ENCODE peak calls at places on chromosomes 1 and 21, in four cellular contexts. One of them, this sample, is unnamed.

GRCh38 chr1:232547938-232548484 is 81.9 kb downstream of the SIPA1L2 start:
- DNase-seq in lower lobe of right lung: no peak
- DNase-seq in WERI-Rb-1: no peak
- DNase-seq in Peyer's patch: no peak
- DNase-seq in this sample: no peak

GRCh38 chr1:65001238-65001792 is 35.0 kb upstream of the JAK1 start:
- DNase-seq in lower lobe of right lung: peak
- DNase-seq in WERI-Rb-1: no peak
- DNase-seq in Peyer's patch: peak
- DNase-seq in this sample: peak

GRCh38 chr1:29332204-29332603 is 95.9 kb downstream of the PTPRU start:
- DNase-seq in lower lobe of right lung: no peak
- DNase-seq in WERI-Rb-1: peak
- DNase-seq in Peyer's patch: no peak
- DNase-seq in this sample: peak

GRCh38 chr1:106879538-106879937 is 176.9 kb upstream of the PRMT6 start:
- DNase-seq in lower lobe of right lung: peak
- DNase-seq in WERI-Rb-1: no peak
- DNase-seq in Peyer's patch: no peak
- DNase-seq in this sample: no peak

GRCh38 chr1:43482240-43482639 is 28.5 kb upstream of the HYI start:
- DNase-seq in lower lobe of right lung: no peak
- DNase-seq in WERI-Rb-1: no peak
- DNase-seq in Peyer's patch: no peak
- DNase-seq in this sample: no peak

GRCh38 chr1:27301582-27302199 is 20.3 kb upstream of the TMEM222 start:
- DNase-seq in lower lobe of right lung: no peak
- DNase-seq in WERI-Rb-1: no peak
- DNase-seq in Peyer's patch: no peak
- DNase-seq in this sample: no peak

GRCh38 chr1:193884848-193885558 is 698.6 kb upstream of the B3GALT2 start:
- DNase-seq in lower lobe of right lung: peak
- DNase-seq in WERI-Rb-1: peak
- DNase-seq in Peyer's patch: no peak
- DNase-seq in this sample: peak

GRCh38 chr1:5740865-5741860 is 251.1 kb downstream of the NPHP4 start:
- DNase-seq in lower lobe of right lung: peak
- DNase-seq in WERI-Rb-1: no peak
- DNase-seq in Peyer's patch: peak
- DNase-seq in this sample: no peak

GRCh38 chr1:201916649-201917249 is 28.1 kb downstream of the SHISA4 start:
- DNase-seq in lower lobe of right lung: peak
- DNase-seq in WERI-Rb-1: no peak
- DNase-seq in Peyer's patch: peak
- DNase-seq in this sample: no peak

GRCh38 chr1:78839704-78840277 is 166.7 kb downstream of the ADGRL4 start:
- DNase-seq in lower lobe of right lung: no peak
- DNase-seq in WERI-Rb-1: peak
- DNase-seq in Peyer's patch: no peak
- DNase-seq in this sample: no peak

GRCh38 chr1:225866061-225866844 is 15.9 kb downstream of the TMEM63A start:
- DNase-seq in lower lobe of right lung: no peak
- DNase-seq in WERI-Rb-1: no peak
- DNase-seq in Peyer's patch: no peak
- DNase-seq in this sample: peak

GRCh38 chr1:201614262-201615015 is 75.5 kb downstream of the NAV1 start:
- DNase-seq in lower lobe of right lung: peak
- DNase-seq in WERI-Rb-1: no peak
- DNase-seq in Peyer's patch: no peak
- DNase-seq in this sample: no peak

GRCh38 chr1:26197813-26198212 is 7.4 kb downstream of the CATSPER4 start:
- DNase-seq in lower lobe of right lung: no peak
- DNase-seq in WERI-Rb-1: no peak
- DNase-seq in Peyer's patch: no peak
- DNase-seq in this sample: no peak

GRCh38 chr1:206814716-206815341 is 42.5 kb upstream of the IL10 start:
- DNase-seq in lower lobe of right lung: no peak
- DNase-seq in WERI-Rb-1: no peak
- DNase-seq in Peyer's patch: no peak
- DNase-seq in this sample: no peak

GRCh38 chr1:3015269-3015635 is 6.0 kb upstream of the ACTRT2 start:
- DNase-seq in lower lobe of right lung: no peak
- DNase-seq in WERI-Rb-1: no peak
- DNase-seq in Peyer's patch: no peak
- DNase-seq in this sample: no peak

GRCh38 chr1:172883844-172884243 is 166.9 kb downstream of the TNFSF18 start:
- DNase-seq in lower lobe of right lung: no peak
- DNase-seq in WERI-Rb-1: no peak
- DNase-seq in Peyer's patch: no peak
- DNase-seq in this sample: no peak

GRCh38 chr21:31732538-31732864 is 583 bp upstream of the SCAF4 start:
- DNase-seq in lower lobe of right lung: no peak
- DNase-seq in WERI-Rb-1: no peak
- DNase-seq in Peyer's patch: no peak
- DNase-seq in this sample: no peak

GRCh38 chr1:226428348-226429050 is 20.6 kb upstream of the PARP1 start:
- DNase-seq in lower lobe of right lung: no peak
- DNase-seq in WERI-Rb-1: no peak
- DNase-seq in Peyer's patch: no peak
- DNase-seq in this sample: no peak

GRCh38 chr1:241611063-241611462 is 29.1 kb downstream of the CHML start:
- DNase-seq in lower lobe of right lung: no peak
- DNase-seq in WERI-Rb-1: peak
- DNase-seq in Peyer's patch: no peak
- DNase-seq in this sample: no peak

GRCh38 chr1:95093296-95093695 is 20.5 kb upstream of the ALG14 start:
- DNase-seq in lower lobe of right lung: no peak
- DNase-seq in WERI-Rb-1: no peak
- DNase-seq in Peyer's patch: no peak
- DNase-seq in this sample: no peak

GRCh38 chr21:34824314-34824713 is 155.5 kb downstream of the CLIC6 start:
- DNase-seq in lower lobe of right lung: no peak
- DNase-seq in WERI-Rb-1: no peak
- DNase-seq in Peyer's patch: no peak
- DNase-seq in this sample: no peak

GRCh38 chr21:41961282-41961701 is 7.5 kb upstream of the C2CD2 start:
- DNase-seq in lower lobe of right lung: no peak
- DNase-seq in WERI-Rb-1: no peak
- DNase-seq in Peyer's patch: peak
- DNase-seq in this sample: no peak

GRCh38 chr1:13732971-13733667 is 33.1 kb downstream of the PRDM2 start:
- DNase-seq in lower lobe of right lung: no peak
- DNase-seq in WERI-Rb-1: no peak
- DNase-seq in Peyer's patch: no peak
- DNase-seq in this sample: no peak

GRCh38 chr1:12333036-12333785 is 103.4 kb downstream of the VPS13D start:
- DNase-seq in lower lobe of right lung: no peak
- DNase-seq in WERI-Rb-1: no peak
- DNase-seq in Peyer's patch: no peak
- DNase-seq in this sample: no peak

GRCh38 chr1:211599250-211599649 is 20.3 kb upstream of the SLC30A1 start:
- DNase-seq in lower lobe of right lung: no peak
- DNase-seq in WERI-Rb-1: no peak
- DNase-seq in Peyer's patch: no peak
- DNase-seq in this sample: no peak

GRCh38 chr1:183812111-183812510 is 7.2 kb downstream of the RGL1 start:
- DNase-seq in lower lobe of right lung: no peak
- DNase-seq in WERI-Rb-1: no peak
- DNase-seq in Peyer's patch: no peak
- DNase-seq in this sample: no peak

GRCh38 chr21:36193200-36193599 is 36.6 kb downstream of the DOP1B start:
- DNase-seq in lower lobe of right lung: no peak
- DNase-seq in WERI-Rb-1: no peak
- DNase-seq in Peyer's patch: no peak
- DNase-seq in this sample: no peak

GRCh38 chr1:232501856-232502255 is 128.1 kb downstream of the SIPA1L2 start:
- DNase-seq in lower lobe of right lung: no peak
- DNase-seq in WERI-Rb-1: no peak
- DNase-seq in Peyer's patch: no peak
- DNase-seq in this sample: no peak

DNA sequence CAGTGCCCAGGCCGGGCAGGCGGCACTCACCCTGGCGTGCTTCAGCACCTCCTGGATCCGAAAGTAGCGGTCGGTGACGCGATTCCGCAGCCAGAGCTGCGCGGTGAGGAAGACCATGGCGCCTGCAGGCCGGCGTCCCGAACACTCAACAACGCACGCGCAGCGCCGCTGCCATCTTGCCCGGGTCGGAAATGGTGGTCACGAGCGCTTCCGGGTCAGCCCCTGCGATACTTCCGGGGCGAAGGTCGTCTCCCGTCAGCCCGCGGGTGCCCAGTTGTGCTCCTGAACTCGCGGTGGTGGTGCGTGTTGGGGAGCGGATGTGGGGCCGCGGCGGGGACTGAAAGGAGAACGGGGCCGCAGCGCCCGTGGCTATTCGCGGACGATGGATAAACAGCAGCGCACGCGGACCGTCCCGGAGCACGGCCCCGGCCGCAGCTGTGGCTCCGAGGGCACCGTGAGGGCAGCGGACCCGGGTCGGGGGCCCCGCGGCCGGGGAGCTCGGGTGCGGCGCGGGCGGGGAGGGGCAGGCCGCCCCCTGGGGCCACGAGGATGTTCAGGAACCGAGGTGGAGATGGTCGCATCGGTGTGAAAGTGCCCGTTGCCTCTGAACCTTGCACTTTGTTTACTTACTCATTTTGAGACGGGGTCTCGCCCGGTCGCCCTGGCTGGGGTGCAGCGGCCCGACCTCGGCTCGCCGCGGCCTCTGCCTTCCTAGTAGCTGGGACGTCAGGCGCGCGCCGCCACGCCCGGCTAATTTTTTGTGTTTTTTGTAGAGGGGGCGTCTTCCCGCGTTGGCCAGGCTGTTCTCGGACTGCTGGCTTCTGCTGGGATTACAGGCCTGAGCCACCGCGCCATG is at the start of gene MRPL20:
- DNase-seq in lower lobe of right lung: peak
- DNase-seq in WERI-Rb-1: peak
- DNase-seq in Peyer's patch: peak
- DNase-seq in this sample: peak
- TF ChIP-seq CTCF in lower lobe of right lung: no peak
- TF ChIP-seq CTCF in WERI-Rb-1: no peak
- TF ChIP-seq CTCF in Peyer's patch: peak
- TF ChIP-seq CTCF in this sample: no peak

DNA sequence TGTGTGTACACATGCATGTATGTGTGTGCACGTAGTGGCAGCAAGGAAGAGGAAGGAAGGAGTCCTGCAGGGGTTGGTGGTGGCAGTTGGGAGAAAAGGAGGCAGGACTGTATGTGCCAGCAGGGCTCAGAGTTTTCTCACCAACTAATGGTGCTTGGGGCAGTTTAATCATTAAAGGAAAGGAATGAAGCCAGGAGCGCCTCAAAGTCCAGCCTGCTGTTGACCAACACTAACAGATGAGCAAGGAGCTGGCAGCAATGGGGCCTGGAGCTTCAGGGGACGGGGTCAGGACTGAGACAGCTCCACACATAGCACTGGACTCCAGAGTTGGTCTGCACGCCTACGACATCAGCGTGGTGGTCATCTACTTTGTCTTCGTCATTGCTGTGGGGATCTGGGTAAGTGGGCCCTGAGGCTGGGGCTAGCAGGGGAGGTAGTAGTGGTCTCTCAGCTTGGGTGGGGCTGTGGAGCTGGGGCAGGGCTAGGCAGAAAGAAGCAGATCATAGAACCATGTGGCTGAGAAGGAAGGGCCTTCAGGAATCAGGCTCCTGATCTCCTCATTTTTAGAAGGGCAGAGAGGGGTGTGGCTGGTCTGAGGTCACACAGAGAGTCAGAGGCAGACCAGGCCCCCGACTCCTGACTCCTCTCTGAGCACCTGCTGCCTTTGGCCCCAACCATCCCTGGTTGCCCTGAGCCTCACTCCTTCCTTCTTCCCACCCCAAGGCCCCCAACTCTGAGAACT is at the start of gene SLC5A9:
- DNase-seq in lower lobe of right lung: no peak
- DNase-seq in WERI-Rb-1: no peak
- DNase-seq in Peyer's patch: peak
- DNase-seq in this sample: no peak
- TF ChIP-seq CTCF in lower lobe of right lung: no peak
- TF ChIP-seq CTCF in WERI-Rb-1: no peak
- TF ChIP-seq CTCF in Peyer's patch: peak
- TF ChIP-seq CTCF in this sample: no peak

DNA sequence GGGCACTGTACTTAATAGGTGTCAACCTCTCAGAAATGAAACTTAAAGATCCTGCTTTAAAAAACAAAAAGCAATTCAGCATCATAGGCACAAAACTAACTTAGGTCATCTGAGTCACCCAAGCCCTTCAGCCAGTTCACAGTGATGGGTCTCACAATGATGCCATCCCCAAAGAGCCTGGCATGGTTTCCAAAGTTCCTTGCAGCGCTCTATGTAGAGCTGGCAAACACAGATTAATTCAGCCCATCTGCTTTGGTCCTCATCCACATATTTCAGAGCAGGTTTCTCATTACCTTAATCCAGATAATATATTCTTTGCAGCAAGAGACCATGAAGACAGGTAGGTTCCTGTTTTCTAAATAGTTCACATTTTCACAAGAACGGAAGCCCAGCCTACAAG is 14.6 kb upstream of the PLA2G2C start:
- DNase-seq in lower lobe of right lung: no peak
- DNase-seq in WERI-Rb-1: no peak
- DNase-seq in Peyer's patch: no peak
- DNase-seq in this sample: no peak
- TF ChIP-seq CTCF in lower lobe of right lung: no peak
- TF ChIP-seq CTCF in WERI-Rb-1: no peak
- TF ChIP-seq CTCF in Peyer's patch: no peak
- TF ChIP-seq CTCF in this sample: no peak

GRCh38 chr1:197129698-197130097 is 16.8 kb downstream of the ASPM start:
- DNase-seq in lower lobe of right lung: no peak
- DNase-seq in WERI-Rb-1: no peak
- DNase-seq in Peyer's patch: no peak
- DNase-seq in this sample: no peak

GRCh38 chr1:197126698-197127097 is 19.8 kb downstream of the ASPM start:
- DNase-seq in lower lobe of right lung: no peak
- DNase-seq in WERI-Rb-1: no peak
- DNase-seq in Peyer's patch: no peak
- DNase-seq in this sample: no peak

GRCh38 chr1:197127513-197127912 is 19.0 kb downstream of the ASPM start:
- DNase-seq in lower lobe of right lung: no peak
- DNase-seq in WERI-Rb-1: no peak
- DNase-seq in Peyer's patch: no peak
- DNase-seq in this sample: no peak

DNA sequence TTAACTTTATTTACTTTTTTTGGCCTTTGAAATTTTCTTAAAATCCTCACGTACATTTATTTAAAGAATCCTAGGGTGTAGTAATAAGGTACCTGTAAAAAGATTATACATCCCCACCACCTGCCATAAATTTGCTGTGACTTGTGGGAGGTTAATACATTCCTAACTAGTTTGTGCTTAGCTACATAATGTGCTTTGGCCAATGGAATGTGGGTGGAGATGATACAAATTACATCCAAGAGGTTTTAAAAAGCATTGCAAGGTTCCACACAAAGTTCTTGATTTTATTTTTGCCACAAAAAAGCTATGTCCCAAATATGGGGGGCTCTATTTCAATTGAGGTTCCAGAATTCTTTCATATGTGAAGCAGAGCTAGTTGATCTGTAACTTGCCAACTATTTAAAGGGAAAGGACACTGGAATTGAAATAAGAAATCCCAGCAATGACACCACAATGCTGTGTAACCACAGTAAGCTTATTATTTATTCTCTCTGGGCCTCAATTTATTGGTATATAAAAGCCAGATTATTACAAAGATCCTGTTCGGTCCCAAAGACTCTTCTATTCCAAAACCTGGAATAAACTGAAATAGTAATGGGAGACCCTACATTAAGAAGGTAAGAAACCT is 15.7 kb downstream of the ASPM start:
- DNase-seq in lower lobe of right lung: no peak
- DNase-seq in WERI-Rb-1: no peak
- DNase-seq in Peyer's patch: no peak
- DNase-seq in this sample: no peak
- TF ChIP-seq CTCF in lower lobe of right lung: no peak
- TF ChIP-seq CTCF in WERI-Rb-1: no peak
- TF ChIP-seq CTCF in Peyer's patch: no peak
- TF ChIP-seq CTCF in this sample: no peak

This sample was measured in CD14-positive monocyte.